ENCODE peak calls at places on chromosomes 2 and 18, in six cellular contexts. V, A, G, R, F and Y are unnamed samples.
A peak's percentile ranks its signal among the peaks of the same experiment; 100 is the strongest.

GRCh38 chr2:22904126-22904684 is 480.8 kb upstream of the KLHL29 start:
- DNase-seq in G (peak; percentile 2), V (peak; percentile 68), R (peak; percentile 89), F (peak; percentile 59), A (no peak), Y (no peak)

GRCh38 chr2:166314022-166314759 is 61.6 kb downstream of the SCN9A start:
- DNase-seq in F (no peak), A (no peak), G (peak; percentile 82), R (no peak), V (no peak), Y (no peak)

GRCh38 chr2:7992612-7993596 is 689.0 kb upstream of the ID2 start:
- DNase-seq in R (no peak), F (no peak), G (peak; percentile 14), V (no peak), A (no peak), Y (no peak)

GRCh38 chr2:237704476-237705224 is 77.3 kb downstream of the LRRFIP1 start:
- DNase-seq in A (no peak), V (no peak), F (no peak), G (peak; percentile 79), R (no peak), Y (no peak)

GRCh38 chr18:45014047-45014501 is 333.4 kb downstream of the SETBP1 start:
- DNase-seq in G (peak; percentile 88), F (no peak), V (no peak), R (peak; percentile 70), A (no peak), Y (no peak)

GRCh38 chr2:133885847-133886246 is 317.6 kb upstream of the NCKAP5 start:
- DNase-seq in R (no peak), V (peak; percentile 66), A (no peak), F (no peak), G (peak; percentile 39), Y (no peak)

GRCh38 chr2:39696072-39696471 is 30.4 kb downstream of the TMEM178A start:
- DNase-seq in G (peak; percentile 84), F (no peak), R (no peak), V (no peak), A (no peak), Y (no peak)

GRCh38 chr18:26386421-26386820 is 160.2 kb downstream of the TAF4B start:
- DNase-seq in F (no peak), R (no peak), V (no peak), G (peak; percentile 12), A (no peak), Y (no peak)

GRCh38 chr2:24046930-24047702 is at the start of gene WDCP:
- DNase-seq in F (peak; percentile 98), R (peak; percentile 98), G (peak; percentile 99), A (peak; percentile 83), V (peak; percentile 95), Y (peak; percentile 95)